ENCODE peak calls at places on chromosomes 11 and 22, in four cellular contexts. V is A549; Y is epithelial cell of esophagus; K is CD8-positive, alpha-beta T cell. T is an unnamed sample.

GRCh38 chr11:8613036-8613435 is 19.0 kb upstream of the STK33 start:
- DNase-seq in K (no peak), Y (peak; percentile 34), V (no peak), T (no peak)

GRCh38 chr11:117814766-117815261 is 9.7 kb downstream of the FXYD2 start:
- DNase-seq in Y (peak; percentile 14), V (no peak), K (peak; percentile 92), T (no peak)

GRCh38 chr22:26259510-26259909 is 90.2 kb downstream of the SEZ6L start:
- DNase-seq in K (no peak), V (no peak), Y (peak; percentile 27), T (no peak)

GRCh38 chr11:18772211-18772610 is 19.4 kb downstream of the PTPN5 start:
- DNase-seq in V (no peak), K (no peak), Y (no peak), T (no peak)

GRCh38 chr22:40441761-40442364 is 71.5 kb downstream of the SGSM3 start:
- DNase-seq in K (no peak), Y (no peak), V (no peak), T (no peak)

GRCh38 chr11:74641289-74641688 is 48.9 kb downstream of the POLD3 start:
- DNase-seq in V (no peak), K (no peak), Y (no peak), T (no peak)

GRCh38 chr11:96863520-96863919 is 473.7 kb downstream of the JRKL start:
- DNase-seq in V (no peak), Y (no peak), K (no peak), T (no peak)

GRCh38 chr22:38165929-38166593 is 15.6 kb downstream of the PLA2G6 start:
- DNase-seq in Y (no peak), K (no peak), V (no peak), T (no peak)

GRCh38 chr11:1878134-1879031 is 13.3 kb downstream of the PRR33 start:
- DNase-seq in K (no peak), Y (no peak), V (no peak), T (no peak)

GRCh38 chr22:22388494-22388893 is 120.0 kb downstream of the ZNF280B start:
- DNase-seq in K (no peak), Y (no peak), V (no peak), T (no peak)

GRCh38 chr22:19876314-19876940 is 21.8 kb upstream of the GNB1L start:
- DNase-seq in Y (no peak), V (no peak), K (peak; percentile 45), T (no peak)

GRCh38 chr11:119763071-119763715 is 34.2 kb upstream of the NECTIN1 start:
- DNase-seq in Y (no peak), V (no peak), K (no peak), T (no peak)

GRCh38 chr22:17842386-17842785 is 68.1 kb upstream of the BID start:
- DNase-seq in Y (no peak), V (no peak), K (peak; percentile 55), T (no peak)

GRCh38 chr11:66687831-66688281 is 10.2 kb upstream of the RBM4B start:
- DNase-seq in Y (no peak), K (no peak), V (no peak), T (no peak)

GRCh38 chr11:95577716-95578460 is 211.7 kb downstream of the FAM76B start:
- DNase-seq in V (no peak), K (no peak), Y (peak; percentile 93), T (no peak)

GRCh38 chr11:15055620-15056356 is 17.6 kb upstream of the CALCB start:
- DNase-seq in Y (peak; percentile 61), V (no peak), K (no peak), T (no peak)

GRCh38 chr11:73308003-73308962 is at the start of gene ARHGEF17:
- DNase-seq in Y (peak; percentile 74), K (no peak), V (peak; percentile 71), T (no peak)

GRCh38 chr22:38843716-38844660 is at the start of gene NPTXR:
- DNase-seq in Y (peak; percentile 52), V (peak; percentile 53), K (peak; percentile 70), T (no peak)

GRCh38 chr11:126695293-126695692 is 305.3 kb downstream of the KIRREL3 start:
- DNase-seq in K (no peak), V (no peak), Y (no peak), T (no peak)

GRCh38 chr11:41281131-41281742 is 178.2 kb downstream of the LRRC4C start:
- DNase-seq in V (no peak), K (no peak), Y (no peak), T (no peak)

GRCh38 chr11:709109-709997 is 3.3 kb downstream of the EPS8L2 start:
- DNase-seq in V (no peak), K (no peak), Y (no peak), T (no peak)
- H3K4me3 ChIP-seq in V (no peak overlapping the region), K (no peak overlapping the region), Y (no peak overlapping the region), T (no peak overlapping the region)

DNA sequence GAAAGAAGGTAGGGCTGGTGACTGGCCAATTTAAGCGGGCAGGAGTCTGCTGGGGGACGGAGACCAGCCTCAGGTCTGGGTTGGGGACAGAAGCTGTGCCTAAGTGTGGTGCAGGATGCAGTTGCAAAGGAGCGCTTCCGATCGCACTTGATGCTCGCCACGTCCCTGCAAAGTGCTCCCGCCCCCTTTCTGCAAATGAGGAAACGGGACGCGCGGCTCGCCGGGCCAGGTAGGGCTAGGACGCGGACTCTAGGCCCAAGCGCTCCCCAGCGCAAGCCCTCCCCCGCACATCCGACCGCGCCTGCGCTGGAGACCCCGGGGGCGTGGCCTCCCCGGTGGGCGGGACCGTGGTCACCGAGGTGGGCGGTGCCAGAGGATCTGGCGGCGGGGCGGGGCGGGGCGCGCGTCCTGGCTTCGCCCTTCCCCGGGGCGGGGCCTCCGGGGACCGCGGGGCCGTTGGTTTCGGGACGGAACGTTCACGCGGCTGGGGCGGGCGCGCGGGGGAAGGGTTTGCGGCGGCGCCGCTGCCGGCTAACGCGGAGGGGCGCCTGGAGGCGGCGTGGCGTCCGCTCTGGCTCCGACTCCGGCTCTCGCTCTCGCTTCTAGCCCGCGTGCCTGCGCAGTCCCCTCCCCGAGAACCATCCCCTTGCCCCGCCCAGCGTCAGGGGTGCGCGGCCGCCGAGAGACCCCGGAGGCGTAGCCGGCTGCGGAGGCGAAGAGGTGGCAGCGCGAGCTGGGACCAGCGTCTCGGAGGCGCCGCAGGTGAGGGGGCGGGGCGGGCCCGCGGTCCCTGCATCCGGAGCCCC is at the start of gene FAM118A:
- DNase-seq in Y (peak; percentile 94), K (peak; percentile 100), V (peak; percentile 69), T (peak; percentile 74)
- TF ChIP-seq CTCF in Y (no peak), K (no peak), V (no peak), T (no peak)

GRCh38 chr22:24433001-24433867 is 5.8 kb downstream of the ADORA2A start:
- DNase-seq in K (no peak), Y (no peak), V (no peak), T (no peak)
- H3K4me3 ChIP-seq in K (peak overlapping the region; percentile 6), Y (no peak overlapping the region), V (no peak overlapping the region), T (no peak overlapping the region)

GRCh38 chr11:6401439-6401838 is 11.2 kb downstream of the SMPD1 start:
- DNase-seq in V (no peak), Y (no peak), K (no peak), T (no peak)
- TF ChIP-seq CTCF in V (no peak), Y (no peak), K (no peak), T (no peak)

GRCh38 chr11:64351136-64351631 is 7.8 kb upstream of the RPS6KA4 start:
- DNase-seq in V (no peak), Y (no peak), K (no peak), T (no peak)
- H3K4me3 ChIP-seq in V (no peak overlapping the region), Y (no peak overlapping the region), K (no peak overlapping the region), T (no peak overlapping the region)

GRCh38 chr22:36422287-36423014 is 34.7 kb upstream of the MYH9 start:
- DNase-seq in K (no peak), Y (no peak), V (no peak), T (no peak)

GRCh38 chr22:36419912-36420882 is 32.4 kb upstream of the MYH9 start:
- DNase-seq in K (no peak), V (no peak), Y (no peak), T (no peak)

GRCh38 chr22:36415415-36416168 is 27.8 kb upstream of the MYH9 start:
- DNase-seq in K (no peak), Y (peak; percentile 63), V (no peak), T (no peak)

GRCh38 chr22:36417281-36417686 is 29.5 kb upstream of the MYH9 start:
- DNase-seq in K (no peak), Y (peak; percentile 99), V (no peak), T (no peak)

DNA sequence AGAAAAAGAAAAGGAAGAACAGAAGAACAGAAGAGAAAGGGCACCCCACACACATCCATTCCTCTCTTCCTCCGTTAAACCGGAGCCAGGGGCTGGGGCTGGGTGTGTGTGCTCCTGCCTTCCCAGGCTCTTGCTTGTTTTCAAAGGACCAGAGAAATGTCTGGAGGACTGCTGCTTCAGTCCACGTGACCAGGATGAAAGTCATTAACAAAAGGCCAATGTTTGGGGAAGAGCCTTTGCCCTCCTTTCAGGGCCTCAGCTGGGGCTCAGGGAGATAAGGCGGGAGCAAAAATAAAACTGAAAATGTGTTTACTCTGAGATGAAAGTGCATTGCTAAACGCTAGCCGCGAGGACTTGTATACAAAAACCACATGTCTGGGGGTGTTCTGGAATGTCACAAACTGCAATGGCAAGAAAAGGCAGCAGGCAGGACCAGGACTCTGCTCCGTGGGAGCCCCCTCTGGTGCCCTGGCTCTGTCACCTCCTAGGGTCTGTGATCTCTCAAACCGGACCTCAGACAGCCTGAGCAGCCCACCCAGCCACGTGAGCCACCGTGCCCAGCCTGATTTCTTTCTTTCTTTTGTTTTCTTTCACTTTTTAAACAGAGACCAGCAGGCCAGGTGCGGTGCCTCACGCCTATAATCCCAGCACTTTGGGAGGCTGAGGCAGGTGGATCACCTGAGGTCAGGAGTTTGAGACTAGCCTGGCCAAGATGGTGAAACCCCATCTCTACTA is 31.6 kb upstream of the MYH9 start:
- DNase-seq in V (no peak), K (no peak), Y (peak; percentile 20), T (peak; percentile 91)
- TF ChIP-seq CTCF in V (no peak), K (no peak), Y (no peak), T (no peak)